ENCODE peak calls at places on chromosomes 2 and 18, in four cellular contexts. L is hepatocyte, R is SK-N-SH, U is GM23338. I is an unnamed sample.
A peak's percentile ranks its signal among the peaks of the same experiment; 100 is the strongest.

GRCh38 chr2:237438082-237438925 is 24.3 kb upstream of the COL6A3 start:
- DNase-seq in R (no peak), L (peak; percentile 74), U (peak; percentile 83), I (no peak)

GRCh38 chr2:46850742-46851141 is 64.9 kb downstream of the MCFD2 start:
- DNase-seq in L (peak; percentile 47), R (no peak), U (no peak), I (no peak)

GRCh38 chr2:61707984-61708852 is 145.6 kb downstream of the FAM161A start:
- DNase-seq in U (no peak), L (peak; percentile 80), R (no peak), I (no peak)

GRCh38 chr2:85266424-85267041 is 61.3 kb downstream of the TGOLN2 start:
- DNase-seq in L (peak; percentile 74), U (peak; percentile 94), R (peak; percentile 72), I (peak; percentile 78)

GRCh38 chr2:126946323-126947089 is 47.8 kb downstream of the TEX51 start:
- DNase-seq in L (no peak), U (no peak), R (peak; percentile 84), I (no peak)

GRCh38 chr2:68767031-68767961 is 32.7 kb downstream of the ARHGAP25 start:
- DNase-seq in U (no peak), R (no peak), L (no peak), I (peak; percentile 82)

GRCh38 chr2:67437132-67437531 is 40.0 kb downstream of the ETAA1 start:
- DNase-seq in R (no peak), U (peak; percentile 6), L (peak; percentile 23), I (no peak)

GRCh38 chr2:240936106-240936505 is 30.0 kb downstream of the CROCC2 start:
- DNase-seq in L (no peak), R (no peak), U (no peak), I (no peak)

GRCh38 chr2:200302940-200303727 is 3.4 kb upstream of the SPATS2L start:
- DNase-seq in U (no peak), R (no peak), L (peak; percentile 81), I (peak; percentile 3)

GRCh38 chr18:48866028-48866733 is 84.6 kb downstream of the SMAD7 start:
- DNase-seq in L (peak; percentile 63), U (no peak), R (peak; percentile 90), I (no peak)

GRCh38 chr2:120489023-120489422 is 143.1 kb downstream of the INHBB start:
- DNase-seq in R (no peak), L (no peak), U (no peak), I (no peak)

GRCh38 chr2:185979546-185980071 is 241.0 kb downstream of the FSIP2 start:
- DNase-seq in L (no peak), R (no peak), U (peak; percentile 34), I (no peak)

GRCh38 chr2:128834203-128834602 is 515.5 kb upstream of the HS6ST1 start:
- DNase-seq in L (no peak), U (no peak), R (no peak), I (no peak)

GRCh38 chr2:1140389-1141003 is 189.8 kb downstream of the SNTG2 start:
- DNase-seq in U (peak; percentile 78), L (peak; percentile 56), R (peak; percentile 90), I (peak; percentile 24)

GRCh38 chr2:197137826-197138480 is 172.6 kb downstream of the ANKRD44 start:
- DNase-seq in L (no peak), U (no peak), R (no peak), I (no peak)

GRCh38 chr18:79516441-79516931 is 120.8 kb downstream of the NFATC1 start:
- DNase-seq in U (no peak), L (no peak), R (no peak), I (no peak)

GRCh38 chr18:35782926-35783325 is 189.6 kb upstream of the RMP24 start:
- DNase-seq in R (no peak), L (no peak), U (no peak), I (no peak)

GRCh38 chr2:210195066-210195852 is 24.1 kb upstream of the KANSL1L start:
- DNase-seq in L (peak; percentile 67), U (peak; percentile 73), R (peak; percentile 34), I (peak; percentile 68)

GRCh38 chr18:46387426-46388131 is 269.4 kb downstream of the LOXHD1 start:
- DNase-seq in R (peak; percentile 38), U (no peak), L (no peak), I (no peak)

GRCh38 chr18:22473366-22473765 is 55.7 kb upstream of the CTAGE1 start:
- DNase-seq in L (no peak), U (no peak), R (no peak), I (no peak)

GRCh38 chr2:60260646-60261296 is 292.7 kb downstream of the BCL11A start:
- DNase-seq in R (no peak), L (no peak), U (no peak), I (no peak)

GRCh38 chr18:48640566-48641270 is 101.9 kb downstream of the CTIF start:
- DNase-seq in L (no peak), R (no peak), U (no peak), I (no peak)

GRCh38 chr2:132651115-132652099 is 18.6 kb downstream of the LYPD1 start:
- DNase-seq in U (peak; percentile 64), R (peak; percentile 69), L (peak; percentile 70), I (no peak)

GRCh38 chr18:46301571-46301970 is 197.4 kb downstream of the HAUS1 start:
- DNase-seq in L (no peak), R (no peak), U (no peak), I (no peak)

GRCh38 chr18:61199131-61199903 is 133.9 kb upstream of the CDH20 start:
- DNase-seq in U (no peak), L (no peak), R (no peak), I (no peak)

GRCh38 chr2:236045264-236046235 is 122.6 kb downstream of the GBX2 start:
- DNase-seq in U (no peak), R (no peak), L (peak; percentile 33), I (no peak)
- TF ChIP-seq EZH2phosphoT487 in U (no peak), R (no peak), L (no peak), I (no peak)

DNA sequence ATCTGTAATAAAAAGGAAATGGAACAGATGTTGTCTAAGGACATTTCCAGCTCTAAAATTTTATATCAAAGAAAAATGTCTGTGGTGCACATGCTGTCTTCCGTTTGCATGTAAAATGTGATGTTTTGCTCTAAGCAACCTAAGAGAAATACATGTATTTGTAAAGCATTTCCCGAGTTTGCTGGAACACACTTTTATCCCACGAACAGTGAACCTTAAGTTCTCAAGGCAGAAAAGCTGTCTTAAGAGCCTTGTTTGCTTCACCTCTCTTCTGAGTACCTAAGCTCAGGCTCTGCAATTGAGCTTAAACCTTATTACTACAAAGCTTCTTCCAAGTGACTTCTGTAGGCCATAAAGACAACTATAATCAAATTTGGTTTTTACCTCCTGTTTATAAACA is 24.0 kb upstream of the TANK start:
- DNase-seq in U (no peak), R (no peak), L (no peak), I (peak; percentile 21)
- H3K4me2 ChIP-seq in U (no peak overlapping the region), R (no peak overlapping the region), L (peak overlapping the region; percentile 59), I (peak overlapping the region; percentile 58)

GRCh38 chr18:8998481-8999217 is 103.8 kb upstream of the NDUFV2 start:
- DNase-seq in R (no peak), U (no peak), L (no peak), I (no peak)

GRCh38 chr18:9003406-9004100 is 98.9 kb upstream of the NDUFV2 start:
- DNase-seq in U (no peak), L (no peak), R (no peak), I (no peak)

GRCh38 chr18:8999872-9000271 is 102.6 kb upstream of the NDUFV2 start:
- DNase-seq in L (no peak), U (peak; percentile 13), R (no peak), I (no peak)

GRCh38 chr18:9000736-9001135 is 101.8 kb upstream of the NDUFV2 start:
- DNase-seq in U (no peak), R (no peak), L (no peak), I (no peak)

DNA sequence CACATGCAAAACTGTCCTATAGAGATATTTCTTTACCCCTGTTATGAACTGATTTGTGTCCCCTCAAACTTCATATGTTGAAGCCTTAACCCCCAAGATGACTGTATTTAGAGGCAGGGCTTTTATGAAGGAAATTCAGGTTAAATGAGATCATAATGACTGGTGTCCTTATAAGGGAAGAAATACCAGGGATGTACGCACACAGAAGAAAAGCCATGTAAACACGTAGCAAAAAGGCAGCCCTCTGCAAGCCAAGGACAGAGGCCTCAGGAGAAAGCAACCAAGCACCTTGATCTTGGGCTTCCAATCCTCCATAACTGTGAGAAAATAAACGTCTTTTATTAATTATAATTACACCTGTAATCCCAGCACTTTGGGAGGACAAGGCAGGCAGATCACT is 101.3 kb upstream of the NDUFV2 start:
- DNase-seq in R (no peak), L (no peak), U (no peak), I (no peak)
- TF ChIP-seq EZH2phosphoT487 in R (no peak), L (no peak), U (no peak), I (no peak)

DNA sequence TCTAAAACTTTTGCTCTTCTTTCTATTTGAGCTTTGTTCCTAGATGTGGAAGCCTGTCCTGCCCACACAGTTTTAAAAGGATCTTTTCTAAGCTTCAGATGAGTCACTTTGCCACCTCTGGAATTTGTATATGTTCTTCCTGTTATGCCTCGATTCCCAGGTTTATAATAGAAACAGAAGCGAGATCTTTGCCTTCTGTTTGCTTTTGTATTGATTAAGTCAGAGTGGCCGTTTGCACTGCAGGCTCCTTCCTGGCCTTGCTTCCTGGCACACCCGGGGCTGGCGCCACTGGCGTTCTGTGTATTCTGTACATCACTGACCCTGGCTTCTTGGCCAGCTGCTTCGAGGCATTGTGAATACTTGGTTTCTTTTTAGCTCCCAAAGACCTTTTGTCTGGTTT is 91.8 kb downstream of the MTCL1 start:
- DNase-seq in R (no peak), L (no peak), U (no peak), I (no peak)
- H3K4me2 ChIP-seq in R (no peak overlapping the region), L (no peak overlapping the region), U (no peak overlapping the region), I (no peak overlapping the region)

GRCh38 chr2:136134126-136134525 is 16.2 kb upstream of the CXCR4 start:
- DNase-seq in R (no peak), L (no peak), U (no peak), I (peak; percentile 67)
- TF ChIP-seq EZH2phosphoT487 in R (no peak), L (no peak), U (no peak), I (no peak)

GRCh38 chr2:6353669-6354068 is 512.0 kb downstream of the CMPK2 start:
- DNase-seq in L (no peak), U (no peak), R (no peak), I (peak; percentile 77)

GRCh38 chr2:6352247-6352646 is 513.5 kb downstream of the CMPK2 start:
- DNase-seq in L (no peak), R (no peak), U (no peak), I (peak; percentile 92)

GRCh38 chr2:6356127-6356761 is 509.5 kb downstream of the CMPK2 start:
- DNase-seq in R (no peak), U (no peak), L (no peak), I (peak; percentile 74)

GRCh38 chr2:6354546-6354945 is 511.2 kb downstream of the CMPK2 start:
- DNase-seq in R (no peak), U (no peak), L (no peak), I (no peak)

DNA sequence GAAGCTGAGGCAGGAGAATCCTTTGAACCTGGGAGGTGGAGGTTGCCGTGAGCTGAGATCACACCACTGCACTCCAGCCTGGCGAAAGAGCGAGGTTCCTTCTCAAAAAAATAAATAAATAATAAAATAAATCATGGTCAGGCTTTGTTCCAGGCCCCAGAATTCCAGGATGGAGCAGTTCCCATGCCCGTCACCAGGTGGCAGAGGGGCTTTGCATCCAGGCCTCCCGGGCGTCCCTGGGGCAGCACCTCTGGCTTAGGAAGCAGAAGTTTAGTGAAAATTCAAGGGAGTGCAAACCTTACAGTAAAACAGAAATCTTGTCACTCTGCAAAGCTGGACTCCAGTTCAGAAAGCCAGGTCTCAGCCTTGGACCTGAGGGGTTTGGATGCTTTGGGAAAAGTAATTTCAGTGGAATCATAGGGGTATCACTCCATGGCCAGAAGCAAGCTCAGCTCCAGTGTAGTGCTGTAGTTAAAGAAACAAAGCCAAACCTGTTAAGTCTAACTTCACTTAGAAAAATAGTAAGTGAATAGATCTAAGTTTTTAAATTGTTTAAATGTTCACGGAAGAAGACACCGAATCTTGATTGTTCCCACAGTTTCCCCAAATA is 512.7 kb downstream of the CMPK2 start:
- DNase-seq in R (peak; percentile 59), L (peak; percentile 71), U (peak; percentile 81), I (peak; percentile 18)
- H3K4me2 ChIP-seq in R (no peak overlapping the region), L (no peak overlapping the region), U (no peak overlapping the region), I (peak overlapping the region; percentile 60)